ENCODE peak calls at places on chromosomes 1 and 21, in four cellular contexts. R is HCEC 1CT, Q is osteocyte, Z is NCI-H2081. F is an unnamed sample.
A peak's percentile ranks its signal among the peaks of the same experiment; 100 is the strongest.

GRCh38 chr1:36570478-36571060 is 87.9 kb upstream of the CSF3R start:
- DNase-seq in Z (no peak), Q (no peak), R (no peak), F (no peak)

GRCh38 chr1:184502154-184502553 is 115.3 kb downstream of the C1orf21 start:
- DNase-seq in R (no peak), Q (no peak), Z (peak; percentile 31), F (no peak)

GRCh38 chr1:70685300-70686286 is 274.5 kb downstream of the CTH start:
- DNase-seq in Z (peak; percentile 57), R (peak; percentile 62), Q (no peak), F (peak; percentile 56)

GRCh38 chr1:245765241-245766000 is 610.6 kb downstream of the KIF26B start:
- DNase-seq in Q (no peak), R (peak; percentile 88), Z (no peak), F (no peak)

GRCh38 chr21:25929859-25930520 is 195.2 kb downstream of the GABPA start:
- DNase-seq in Z (no peak), Q (no peak), R (peak; percentile 25), F (no peak)

GRCh38 chr1:110493059-110493458 is 25.9 kb downstream of the KCNA10 start:
- DNase-seq in Z (no peak), Q (no peak), R (no peak), F (no peak)

GRCh38 chr1:161983725-161984124 is 39.9 kb downstream of the OLFML2B start:
- DNase-seq in Q (no peak), Z (no peak), R (no peak), F (no peak)

GRCh38 chr21:32285476-32285875 is 6.6 kb upstream of the MIS18A start:
- DNase-seq in Q (no peak), Z (no peak), R (no peak), F (no peak)

GRCh38 chr1:111879086-111879485 is 110.4 kb downstream of the KCND3 start:
- DNase-seq in Q (no peak), Z (no peak), R (no peak), F (no peak)

GRCh38 chr1:64469614-64469976 is 334 bp upstream of the CACHD1 start:
- DNase-seq in Z (no peak), Q (no peak), R (no peak), F (no peak)

GRCh38 chr1:185401019-185401418 is 84.0 kb upstream of the IVNS1ABP start:
- DNase-seq in R (no peak), Q (no peak), Z (no peak), F (no peak)

GRCh38 chr1:94599090-94599813 is 57.7 kb upstream of the F3 start:
- DNase-seq in Z (no peak), Q (peak; percentile 69), R (peak; percentile 59), F (no peak)

GRCh38 chr1:229258031-229258850 is 12.7 kb upstream of the RAB4A start:
- DNase-seq in R (peak; percentile 66), Z (peak; percentile 80), Q (no peak), F (peak; percentile 67)

GRCh38 chr21:26840912-26841311 is 4.3 kb downstream of the ADAMTS1 start:
- DNase-seq in Z (no peak), Q (no peak), R (peak; percentile 76), F (no peak)

GRCh38 chr1:207651583-207651982 is 6.7 kb downstream of the CR1L start:
- DNase-seq in Z (no peak), Q (no peak), R (no peak), F (no peak)

GRCh38 chr1:197159461-197159860 is 13.0 kb upstream of the ASPM start:
- DNase-seq in R (no peak), Z (no peak), Q (no peak), F (no peak)

GRCh38 chr1:2212167-2212541 is 16.0 kb upstream of the SKI start:
- DNase-seq in Q (no peak), Z (no peak), R (no peak), F (no peak)

GRCh38 chr1:221166559-221167318 is 287.5 kb downstream of the HLX start:
- DNase-seq in Q (no peak), Z (no peak), R (no peak), F (no peak)

GRCh38 chr21:17270234-17270633 is 242.6 kb upstream of the CXADR start:
- DNase-seq in Q (no peak), Z (peak; percentile 12), R (no peak), F (no peak)

GRCh38 chr1:112594208-112594876 is 24.6 kb downstream of the ST7L start:
- DNase-seq in R (no peak), Z (no peak), Q (no peak), F (no peak)

GRCh38 chr1:170126691-170127090 is 19.1 kb upstream of the NTMT2 start:
- DNase-seq in Z (no peak), Q (no peak), R (peak; percentile 94), F (no peak)

GRCh38 chr21:41610042-41610839 is 102.3 kb upstream of the TMPRSS2 start:
- DNase-seq in Q (no peak), R (no peak), Z (no peak), F (no peak)

GRCh38 chr1:74467786-74468377 is 44.5 kb downstream of the LRRC53 start:
- DNase-seq in Z (peak; percentile 79), R (peak; percentile 22), Q (no peak), F (no peak)

GRCh38 chr1:41418868-41419583 is 57.8 kb downstream of the FOXO6 start:
- DNase-seq in Q (peak; percentile 91), R (peak; percentile 91), Z (peak; percentile 35), F (no peak)

GRCh38 chr1:183544598-183545297 is 45.5 kb downstream of the NCF2 start:
- DNase-seq in Z (no peak), R (no peak), Q (no peak), F (no peak)